ENCODE peak calls at places on chromosomes 11 and 22, in seven cellular contexts. C is fibroblast of the aortic adventitia; N is thyroid gland; J is astrocyte of the cerebellum; Z is CD4-positive, CD25-positive, alpha-beta regulatory T cell; E is CD8-positive, alpha-beta memory T cell; S is gastrocnemius medialis. R is an unnamed sample.

GRCh38 chr11:77175869-77176539 is 48.0 kb downstream of the MYO7A start:
- DNase-seq in C (no peak), N (no peak), J (no peak), Z (no peak), E (no peak), S (peak; percentile 32), R (no peak)

GRCh38 chr11:67996622-67997459 is 7.1 kb downstream of the UNC93B1 start:
- DNase-seq in C (no peak), N (peak; percentile 29), J (no peak), Z (no peak), E (peak; percentile 20), S (no peak), R (peak; percentile 36)

GRCh38 chr11:102426570-102426969 is 26.0 kb downstream of the TMEM123 start:
- DNase-seq in C (no peak), N (no peak), J (no peak), Z (no peak), E (no peak), S (no peak), R (no peak)

GRCh38 chr22:17792289-17792688 is 18.0 kb upstream of the BID start:
- DNase-seq in C (no peak), N (no peak), J (no peak), Z (no peak), E (no peak), S (no peak), R (no peak)

GRCh38 chr11:17238377-17238776 is 30.6 kb upstream of the PIK3C2A start:
- DNase-seq in C (no peak), N (no peak), J (no peak), Z (no peak), E (no peak), S (no peak), R (no peak)

GRCh38 chr11:1628506-1629325 is 859 bp upstream of the KRTAP5-5 start:
- DNase-seq in C (peak; percentile 10), N (peak; percentile 46), J (no peak), Z (peak; percentile 48), E (peak; percentile 53), S (peak; percentile 21), R (peak; percentile 28)

GRCh38 chr11:37442576-37442975 is 844.5 kb upstream of the RAG2 start:
- DNase-seq in C (no peak), N (no peak), J (no peak), Z (no peak), E (no peak), S (no peak), R (no peak)

GRCh38 chr11:108316061-108316460 is 93.2 kb downstream of the ATM start:
- DNase-seq in C (no peak), N (no peak), J (no peak), Z (no peak), E (no peak), S (no peak), R (no peak)

GRCh38 chr11:116601734-116602636 is 170.8 kb downstream of the BUD13 start:
- DNase-seq in C (peak; percentile 78), N (no peak), J (no peak), Z (no peak), E (no peak), S (no peak), R (peak; percentile 80)

GRCh38 chr11:34284836-34285235 is 73.0 kb downstream of the ABTB2 start:
- DNase-seq in C (no peak), N (no peak), J (no peak), Z (no peak), E (no peak), S (no peak), R (no peak)

GRCh38 chr11:24453129-24453723 is 43.6 kb upstream of the LUZP2 start:
- DNase-seq in C (no peak), N (no peak), J (peak; percentile 2), Z (no peak), E (no peak), S (no peak), R (no peak)

GRCh38 chr22:20418211-20418788 is 19.3 kb downstream of the SCARF2 start:
- DNase-seq in C (peak; percentile 87), N (peak; percentile 79), J (peak; percentile 53), Z (peak; percentile 73), E (peak; percentile 67), S (peak; percentile 71), R (peak; percentile 92)

GRCh38 chr11:77019976-77020591 is 14.1 kb upstream of the B3GNT6 start:
- DNase-seq in C (peak; percentile 10), N (no peak), J (no peak), Z (no peak), E (no peak), S (no peak), R (peak; percentile 17)

GRCh38 chr11:72328366-72329224 is 84.6 kb upstream of the PHOX2A start:
- DNase-seq in C (peak; percentile 86), N (peak; percentile 62), J (peak; percentile 31), Z (no peak), E (no peak), S (no peak), R (peak; percentile 74)

GRCh38 chr11:101397941-101398340 is 185.9 kb downstream of the TRPC6 start:
- DNase-seq in C (no peak), N (no peak), J (no peak), Z (no peak), E (no peak), S (no peak), R (peak; percentile 43)

GRCh38 chr11:102685769-102686168 is 19.8 kb downstream of the MMP27 start:
- DNase-seq in C (no peak), N (no peak), J (no peak), Z (no peak), E (no peak), S (no peak), R (no peak)

GRCh38 chr11:2477254-2477653 is 32.4 kb downstream of the KCNQ1 start:
- DNase-seq in C (no peak), N (peak; percentile 83), J (no peak), Z (no peak), E (no peak), S (no peak), R (no peak)

GRCh38 chr11:66037327-66037726 is 11.0 kb upstream of the CATSPER1 start:
- DNase-seq in C (no peak), N (no peak), J (no peak), Z (no peak), E (no peak), S (no peak), R (no peak)

GRCh38 chr11:106062592-106062949 is 14.6 kb downstream of the KBTBD3 start:
- DNase-seq in C (no peak), N (no peak), J (no peak), Z (no peak), E (no peak), S (no peak), R (no peak)

GRCh38 chr22:38465673-38466490 is 2.0 kb upstream of the KDELR3 start:
- DNase-seq in C (no peak), N (no peak), J (no peak), Z (no peak), E (no peak), S (no peak), R (no peak)

GRCh38 chr11:118928870-118929495 is 3.3 kb upstream of the BCL9L start:
- DNase-seq in C (peak; percentile 61), N (peak; percentile 70), J (no peak), Z (no peak), E (no peak), S (peak; percentile 44), R (peak; percentile 64)

GRCh38 chr22:46533434-46533833 is 4.0 kb downstream of the CELSR1 start:
- DNase-seq in C (no peak), N (no peak), J (no peak), Z (no peak), E (no peak), S (no peak), R (no peak)

GRCh38 chr11:69207165-69207889 is 51.6 kb downstream of the SMIM38 start:
- DNase-seq in C (no peak), N (no peak), J (no peak), Z (no peak), E (no peak), S (no peak), R (no peak)

GRCh38 chr22:37187891-37188761 is at the start of gene C1QTNF6:
- DNase-seq in C (peak; percentile 60), N (peak; percentile 71), J (no peak), Z (no peak), E (no peak), S (no peak), R (no peak)
- H3K4me3 ChIP-seq in C (peak within 1 kb of the TSS; percentile 78), N (no peak within 1 kb of the TSS), J (peak within 1 kb of the TSS; percentile 44), Z (peak within 1 kb of the TSS; percentile 68), E (no peak within 1 kb of the TSS), S (peak within 1 kb of the TSS; percentile 18), R (peak within 1 kb of the TSS; percentile 65)

GRCh38 chr22:27370281-27370680 is 431.3 kb downstream of the MN1 start:
- DNase-seq in C (no peak), N (no peak), J (no peak), Z (no peak), E (no peak), S (no peak), R (no peak)
- H3K4me3 ChIP-seq in C (no peak overlapping the region), N (no peak overlapping the region), J (no peak overlapping the region), Z (no peak overlapping the region), E (no peak overlapping the region), S (no peak overlapping the region), R (no peak overlapping the region)

GRCh38 chr11:61799665-61800284 is 7.1 kb downstream of the FEN1 start:
- DNase-seq in C (no peak), N (no peak), J (no peak), Z (no peak), E (no peak), S (no peak), R (no peak)

GRCh38 chr11:61800331-61801281 is 7.9 kb downstream of the FEN1 start:
- DNase-seq in C (no peak), N (no peak), J (no peak), Z (no peak), E (no peak), S (no peak), R (no peak)

GRCh38 chr11:61806785-61807184 is 10.0 kb downstream of the FADS1 start:
- DNase-seq in C (no peak), N (no peak), J (no peak), Z (no peak), E (no peak), S (no peak), R (no peak)

GRCh38 chr11:61805146-61805545 is 11.7 kb downstream of the FADS1 start:
- DNase-seq in C (no peak), N (no peak), J (no peak), Z (no peak), E (no peak), S (no peak), R (no peak)

DNA sequence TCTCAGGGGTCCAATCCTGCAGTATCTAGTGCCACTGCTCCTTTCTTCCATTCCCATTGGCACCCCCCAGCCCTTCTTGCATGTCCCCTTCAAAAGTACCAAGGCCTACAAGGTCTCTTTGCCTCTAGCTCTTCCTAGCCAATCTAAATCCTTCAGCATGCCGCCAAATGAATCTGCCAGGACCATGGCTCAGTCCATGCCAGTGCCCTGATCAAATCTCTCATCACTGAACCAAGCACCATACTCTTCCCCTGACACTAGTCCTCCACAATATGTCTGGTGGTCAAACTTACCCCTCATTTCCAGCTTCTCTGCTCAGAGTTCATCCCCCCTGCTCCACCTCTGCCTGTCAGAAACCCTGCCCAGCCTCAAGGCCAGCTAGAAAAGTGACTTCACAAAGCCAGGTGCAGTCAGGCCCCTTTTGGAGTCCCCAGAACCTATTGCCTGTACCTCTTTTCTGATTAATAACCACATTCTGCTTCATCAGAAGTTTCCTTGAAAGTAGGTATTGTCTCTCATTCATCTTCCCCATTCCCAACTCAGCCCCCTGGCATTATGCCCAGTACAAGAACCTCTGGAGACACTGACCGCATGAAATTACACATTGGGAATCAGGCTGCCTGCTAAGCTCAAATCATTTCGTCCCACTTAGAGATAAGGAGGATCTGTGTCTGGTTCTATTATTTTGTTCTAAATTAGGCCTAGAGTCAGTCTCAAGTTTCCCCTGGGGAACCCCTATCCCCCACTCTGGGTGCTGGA is 11.4 kb downstream of the FEN1 start:
- DNase-seq in C (peak; percentile 58), N (no peak), J (no peak), Z (no peak), E (no peak), S (no peak), R (peak; percentile 70)
- H3K4me3 ChIP-seq in C (no peak overlapping the region), N (no peak overlapping the region), J (no peak overlapping the region), Z (no peak overlapping the region), E (no peak overlapping the region), S (no peak overlapping the region), R (no peak overlapping the region)

GRCh38 chr11:107151158-107151557 is 132.9 kb upstream of the GUCY1A2 start:
- DNase-seq in C (no peak), N (no peak), J (no peak), Z (no peak), E (no peak), S (no peak), R (no peak)
- H3K4me3 ChIP-seq in C (no peak overlapping the region), N (no peak overlapping the region), J (no peak overlapping the region), Z (no peak overlapping the region), E (no peak overlapping the region), S (no peak overlapping the region), R (no peak overlapping the region)

R was measured in cardiac fibroblast.